ENCODE peak calls at places on chromosome 11, in seven cellular contexts. L, E, M, I, O, W and K are unnamed samples.

GRCh38 chr11:32881286-32881685 is 11.3 kb upstream of the QSER1 start:
- DNase-seq in L (no peak), E (no peak), M (no peak), I (no peak), O (no peak), W (no peak), K (no peak)

GRCh38 chr11:72041364-72042058 is 38.8 kb downstream of the NUMA1 start:
- DNase-seq in L (no peak), E (no peak), M (peak; percentile 61), I (peak; percentile 85), O (peak; percentile 72), W (peak; percentile 88), K (peak; percentile 82)

GRCh38 chr11:46238078-46238966 is 39.1 kb upstream of the CREB3L1 start:
- DNase-seq in L (no peak), E (no peak), M (peak; percentile 64), I (peak; percentile 8), O (peak; percentile 47), W (peak; percentile 90), K (peak; percentile 85)

GRCh38 chr11:76740772-76741171 is 42.4 kb upstream of the TSKU start:
- DNase-seq in L (no peak), E (no peak), M (no peak), I (no peak), O (no peak), W (no peak), K (no peak)

GRCh38 chr11:2816941-2817421 is 68.6 kb downstream of the CDKN1C start:
- DNase-seq in L (no peak), E (no peak), M (no peak), I (no peak), O (no peak), W (no peak), K (peak; percentile 81)

GRCh38 chr11:93730108-93731107 is 10.9 kb downstream of the TAF1D start:
- DNase-seq in L (no peak), E (no peak), M (no peak), I (no peak), O (no peak), W (no peak), K (no peak)

GRCh38 chr11:93614111-93614784 is 47.2 kb upstream of the CEP295 start:
- DNase-seq in L (no peak), E (no peak), M (peak; percentile 47), I (no peak), O (no peak), W (no peak), K (no peak)

GRCh38 chr11:64834723-64835615 is 9.5 kb downstream of the CDC42BPG start:
- DNase-seq in L (no peak), E (peak; percentile 49), M (no peak), I (no peak), O (peak; percentile 85), W (no peak), K (no peak)

GRCh38 chr11:134407321-134407828 is 4.7 kb downstream of the B3GAT1 start:
- DNase-seq in L (no peak), E (no peak), M (no peak), I (no peak), O (no peak), W (no peak), K (no peak)

GRCh38 chr11:76656087-76656531 is 14.4 kb downstream of the LRRC32 start:
- DNase-seq in L (no peak), E (no peak), M (peak; percentile 27), I (no peak), O (no peak), W (peak; percentile 53), K (peak; percentile 60)

GRCh38 chr11:72232260-72233055 is 7.9 kb downstream of the INPPL1 start:
- DNase-seq in L (no peak), E (no peak), M (no peak), I (no peak), O (no peak), W (no peak), K (no peak)

GRCh38 chr11:95641506-95641905 is 148.1 kb downstream of the FAM76B start:
- DNase-seq in L (peak; percentile 30), E (no peak), M (no peak), I (peak; percentile 93), O (no peak), W (no peak), K (no peak)

GRCh38 chr11:14114269-14114668 is 151.7 kb downstream of the SPON1 start:
- DNase-seq in L (no peak), E (no peak), M (no peak), I (no peak), O (peak; percentile 58), W (no peak), K (no peak)

GRCh38 chr11:73372371-73372993 is 3.7 kb upstream of the RELT start:
- DNase-seq in L (no peak), E (no peak), M (peak; percentile 68), I (no peak), O (peak; percentile 52), W (no peak), K (no peak)

GRCh38 chr11:66011239-66011784 is 496 bp upstream of the CST6 start:
- DNase-seq in L (no peak), E (peak; percentile 89), M (peak; percentile 71), I (peak; percentile 67), O (peak; percentile 99), W (no peak), K (no peak)

GRCh38 chr11:62552465-62552782 is 5.8 kb upstream of the AHNAK start:
- DNase-seq in L (no peak), E (no peak), M (no peak), I (no peak), O (no peak), W (no peak), K (no peak)

GRCh38 chr11:116330439-116331185 is 442.2 kb downstream of the BUD13 start:
- DNase-seq in L (no peak), E (no peak), M (peak; percentile 18), I (no peak), O (no peak), W (no peak), K (no peak)

GRCh38 chr11:86099727-86100320 is 30.9 kb upstream of the PICALM start:
- DNase-seq in L (no peak), E (no peak), M (no peak), I (no peak), O (peak; percentile 83), W (no peak), K (no peak)

GRCh38 chr11:71446942-71447688 is 1.1 kb downstream of the DHCR7 start:
- DNase-seq in L (no peak), E (peak; percentile 43), M (no peak), I (peak; percentile 39), O (peak; percentile 43), W (peak; percentile 9), K (no peak)

GRCh38 chr11:85052636-85053035 is 574.5 kb downstream of the DLG2 start:
- DNase-seq in L (no peak), E (no peak), M (no peak), I (no peak), O (no peak), W (no peak), K (no peak)

GRCh38 chr11:128271401-128271800 is 316.0 kb downstream of the ETS1 start:
- DNase-seq in L (no peak), E (no peak), M (no peak), I (no peak), O (no peak), W (no peak), K (no peak)

GRCh38 chr11:113384551-113384950 is 3.0 kb upstream of the ANKK1 start:
- DNase-seq in L (no peak), E (peak; percentile 82), M (peak; percentile 26), I (no peak), O (peak; percentile 78), W (no peak), K (no peak)

GRCh38 chr11:2390871-2391662 is 9.5 kb upstream of the TSSC4 start:
- DNase-seq in L (no peak), E (peak; percentile 69), M (peak; percentile 68), I (no peak), O (peak; percentile 79), W (no peak), K (no peak)

GRCh38 chr11:28146123-28146751 is 38.0 kb downstream of the METTL15 start:
- DNase-seq in L (no peak), E (peak; percentile 90), M (no peak), I (no peak), O (peak; percentile 85), W (no peak), K (no peak)

GRCh38 chr11:2402890-2403645 is 2.5 kb downstream of the TSSC4 start:
- DNase-seq in L (no peak), E (no peak), M (no peak), I (no peak), O (no peak), W (no peak), K (no peak)

GRCh38 chr11:14059491-14059890 is 97.0 kb downstream of the SPON1 start:
- DNase-seq in L (no peak), E (no peak), M (no peak), I (no peak), O (peak; percentile 26), W (no peak), K (no peak)

GRCh38 chr11:65540290-65541092 is 15.6 kb downstream of the SCYL1 start:
- DNase-seq in L (peak; percentile 99), E (no peak), M (peak; percentile 94), I (peak; percentile 29), O (peak; percentile 89), W (peak; percentile 97), K (peak; percentile 96)

GRCh38 chr11:28799316-28799715 is 691.1 kb downstream of the METTL15 start:
- DNase-seq in L (no peak), E (no peak), M (no peak), I (no peak), O (peak; percentile 58), W (no peak), K (no peak)

GRCh38 chr11:17277024-17277584 is 565 bp downstream of the NUCB2 start:
- DNase-seq in L (no peak), E (no peak), M (no peak), I (peak; percentile 68), O (peak; percentile 53), W (no peak), K (no peak)

GRCh38 chr11:63180536-63180935 is 36.5 kb upstream of the SLC22A24 start:
- DNase-seq in L (no peak), E (no peak), M (no peak), I (no peak), O (no peak), W (no peak), K (no peak)

GRCh38 chr11:92979176-92979575 is 9.7 kb downstream of the MTNR1B start:
- DNase-seq in L (no peak), E (no peak), M (no peak), I (no peak), O (peak; percentile 79), W (no peak), K (no peak)

GRCh38 chr11:62138630-62139425 is 15.0 kb downstream of the INCENP start:
- DNase-seq in L (no peak), E (no peak), M (peak; percentile 22), I (no peak), O (no peak), W (peak; percentile 58), K (no peak)

GRCh38 chr11:113681282-113681681 is 24.8 kb downstream of the TMPRSS5 start:
- DNase-seq in L (no peak), E (no peak), M (no peak), I (no peak), O (no peak), W (no peak), K (no peak)

GRCh38 chr11:27694992-27695391 is 5.3 kb downstream of the BDNF start:
- DNase-seq in L (no peak), E (no peak), M (no peak), I (peak; percentile 9), O (peak; percentile 39), W (no peak), K (no peak)